ENCODE peak calls at places on chromosome 2, in nine cellular contexts. One of them, this sample, is unnamed.

GRCh38 chr2:105747254-105747909 is 2.7 kb downstream of the NCK2 start:
- DNase-seq in fibroblast of lung: no peak
- DNase-seq in cardiac fibroblast: peak
- DNase-seq in bronchial epithelial cell: no peak
- DNase-seq in spleen: no peak
- DNase-seq in foreskin fibroblast: no peak
- DNase-seq in endodermal cell: no peak
- DNase-seq in left lung: no peak
- DNase-seq in astrocyte of the spinal cord: no peak
- DNase-seq in this sample: no peak

GRCh38 chr2:203685081-203685621 is 21.3 kb upstream of the CD28 start:
- DNase-seq in fibroblast of lung: peak
- DNase-seq in cardiac fibroblast: peak
- DNase-seq in bronchial epithelial cell: peak
- DNase-seq in spleen: no peak
- DNase-seq in foreskin fibroblast: peak
- DNase-seq in endodermal cell: no peak
- DNase-seq in left lung: no peak
- DNase-seq in astrocyte of the spinal cord: peak
- DNase-seq in this sample: peak

GRCh38 chr2:191105082-191105481 is 45.7 kb downstream of the STAT4 start:
- DNase-seq in fibroblast of lung: peak
- DNase-seq in cardiac fibroblast: peak
- DNase-seq in bronchial epithelial cell: peak
- DNase-seq in spleen: no peak
- DNase-seq in foreskin fibroblast: peak
- DNase-seq in endodermal cell: no peak
- DNase-seq in left lung: no peak
- DNase-seq in astrocyte of the spinal cord: no peak
- DNase-seq in this sample: no peak

GRCh38 chr2:106098081-106098480 is 96.0 kb downstream of the UXS1 start:
- DNase-seq in fibroblast of lung: no peak
- DNase-seq in cardiac fibroblast: peak
- DNase-seq in bronchial epithelial cell: no peak
- DNase-seq in spleen: no peak
- DNase-seq in foreskin fibroblast: no peak
- DNase-seq in endodermal cell: peak
- DNase-seq in left lung: no peak
- DNase-seq in astrocyte of the spinal cord: no peak
- DNase-seq in this sample: no peak

GRCh38 chr2:136191041-136191440 is 73.1 kb upstream of the CXCR4 start:
- DNase-seq in fibroblast of lung: no peak
- DNase-seq in cardiac fibroblast: no peak
- DNase-seq in bronchial epithelial cell: no peak
- DNase-seq in spleen: no peak
- DNase-seq in foreskin fibroblast: no peak
- DNase-seq in endodermal cell: peak
- DNase-seq in left lung: no peak
- DNase-seq in astrocyte of the spinal cord: no peak
- DNase-seq in this sample: no peak

GRCh38 chr2:100182494-100183355 is 40.3 kb upstream of the AFF3 start:
- DNase-seq in fibroblast of lung: no peak
- DNase-seq in cardiac fibroblast: no peak
- DNase-seq in bronchial epithelial cell: no peak
- DNase-seq in spleen: no peak
- DNase-seq in foreskin fibroblast: no peak
- DNase-seq in endodermal cell: peak
- DNase-seq in left lung: no peak
- DNase-seq in astrocyte of the spinal cord: peak
- DNase-seq in this sample: peak

GRCh38 chr2:98761267-98761781 is 30.4 kb upstream of the MGAT4A start:
- DNase-seq in fibroblast of lung: no peak
- DNase-seq in cardiac fibroblast: peak
- DNase-seq in bronchial epithelial cell: peak
- DNase-seq in spleen: peak
- DNase-seq in foreskin fibroblast: no peak
- DNase-seq in endodermal cell: no peak
- DNase-seq in left lung: no peak
- DNase-seq in astrocyte of the spinal cord: no peak
- DNase-seq in this sample: no peak

GRCh38 chr2:19046986-19047780 is 311.2 kb downstream of the OSR1 start:
- DNase-seq in fibroblast of lung: peak
- DNase-seq in cardiac fibroblast: peak
- DNase-seq in bronchial epithelial cell: no peak
- DNase-seq in spleen: no peak
- DNase-seq in foreskin fibroblast: peak
- DNase-seq in endodermal cell: no peak
- DNase-seq in left lung: no peak
- DNase-seq in astrocyte of the spinal cord: peak
- DNase-seq in this sample: no peak

GRCh38 chr2:101558740-101559508 is 84.0 kb upstream of the RFX8 start:
- DNase-seq in fibroblast of lung: peak
- DNase-seq in cardiac fibroblast: peak
- DNase-seq in bronchial epithelial cell: peak
- DNase-seq in spleen: no peak
- DNase-seq in foreskin fibroblast: peak
- DNase-seq in endodermal cell: no peak
- DNase-seq in left lung: no peak
- DNase-seq in astrocyte of the spinal cord: peak
- DNase-seq in this sample: no peak

GRCh38 chr2:1967242-1968210 is 223.2 kb upstream of the PXDN start:
- DNase-seq in fibroblast of lung: no peak
- DNase-seq in cardiac fibroblast: no peak
- DNase-seq in bronchial epithelial cell: no peak
- DNase-seq in spleen: no peak
- DNase-seq in foreskin fibroblast: no peak
- DNase-seq in endodermal cell: peak
- DNase-seq in left lung: no peak
- DNase-seq in astrocyte of the spinal cord: peak
- DNase-seq in this sample: no peak

GRCh38 chr2:28063492-28063962 is 173.0 kb downstream of the BABAM2 start:
- DNase-seq in fibroblast of lung: peak
- DNase-seq in cardiac fibroblast: no peak
- DNase-seq in bronchial epithelial cell: no peak
- DNase-seq in spleen: no peak
- DNase-seq in foreskin fibroblast: no peak
- DNase-seq in endodermal cell: no peak
- DNase-seq in left lung: no peak
- DNase-seq in astrocyte of the spinal cord: no peak
- DNase-seq in this sample: peak

GRCh38 chr2:219460424-219460926 is 25.8 kb downstream of the SPEG start:
- DNase-seq in fibroblast of lung: peak
- DNase-seq in cardiac fibroblast: peak
- DNase-seq in bronchial epithelial cell: no peak
- DNase-seq in spleen: no peak
- DNase-seq in foreskin fibroblast: no peak
- DNase-seq in endodermal cell: peak
- DNase-seq in left lung: peak
- DNase-seq in astrocyte of the spinal cord: peak
- DNase-seq in this sample: no peak

GRCh38 chr2:223501604-223502003 is 100.6 kb downstream of the SCG2 start:
- DNase-seq in fibroblast of lung: no peak
- DNase-seq in cardiac fibroblast: no peak
- DNase-seq in bronchial epithelial cell: peak
- DNase-seq in spleen: no peak
- DNase-seq in foreskin fibroblast: no peak
- DNase-seq in endodermal cell: no peak
- DNase-seq in left lung: no peak
- DNase-seq in astrocyte of the spinal cord: no peak
- DNase-seq in this sample: no peak

GRCh38 chr2:207926133-207927076 is 98.9 kb downstream of the PLEKHM3 start:
- DNase-seq in fibroblast of lung: peak
- DNase-seq in cardiac fibroblast: peak
- DNase-seq in bronchial epithelial cell: peak
- DNase-seq in spleen: no peak
- DNase-seq in foreskin fibroblast: peak
- DNase-seq in endodermal cell: no peak
- DNase-seq in left lung: no peak
- DNase-seq in astrocyte of the spinal cord: peak
- DNase-seq in this sample: peak

GRCh38 chr2:108082978-108083377 is 96.7 kb downstream of the SLC5A7 start:
- DNase-seq in fibroblast of lung: no peak
- DNase-seq in cardiac fibroblast: no peak
- DNase-seq in bronchial epithelial cell: no peak
- DNase-seq in spleen: no peak
- DNase-seq in foreskin fibroblast: no peak
- DNase-seq in endodermal cell: no peak
- DNase-seq in left lung: no peak
- DNase-seq in astrocyte of the spinal cord: no peak
- DNase-seq in this sample: no peak

GRCh38 chr2:233063269-233063975 is 3.3 kb downstream of the INPP5D start:
- DNase-seq in fibroblast of lung: no peak
- DNase-seq in cardiac fibroblast: no peak
- DNase-seq in bronchial epithelial cell: no peak
- DNase-seq in spleen: peak
- DNase-seq in foreskin fibroblast: no peak
- DNase-seq in endodermal cell: peak
- DNase-seq in left lung: no peak
- DNase-seq in astrocyte of the spinal cord: no peak
- DNase-seq in this sample: no peak

DNA sequence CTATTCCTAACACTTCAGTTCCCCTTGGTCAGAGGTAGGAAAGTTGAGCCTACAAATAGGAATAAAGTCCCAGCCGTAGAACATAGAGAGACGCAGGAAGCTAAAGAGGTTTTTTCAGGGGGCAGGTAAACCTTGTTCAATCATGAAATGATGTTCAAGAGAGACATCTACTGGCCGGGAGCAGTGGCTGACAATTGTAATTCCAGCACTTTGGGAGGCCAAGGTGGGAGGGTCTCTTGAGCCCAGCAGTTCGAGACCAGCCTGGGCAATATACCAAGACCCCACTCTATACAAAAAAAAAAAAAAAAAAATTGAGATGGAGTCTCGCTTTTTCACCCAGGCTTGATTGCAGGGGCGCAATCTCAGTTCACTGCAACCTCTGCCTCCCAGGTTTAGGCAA is 66.7 kb upstream of the DNAJC10 start:
- DNase-seq in fibroblast of lung: peak
- DNase-seq in cardiac fibroblast: peak
- DNase-seq in bronchial epithelial cell: peak
- DNase-seq in spleen: no peak
- DNase-seq in foreskin fibroblast: no peak
- DNase-seq in endodermal cell: peak
- DNase-seq in left lung: no peak
- DNase-seq in astrocyte of the spinal cord: peak
- DNase-seq in this sample: no peak
- TF ChIP-seq CTCF in fibroblast of lung: peak
- TF ChIP-seq CTCF in cardiac fibroblast: peak
- TF ChIP-seq CTCF in bronchial epithelial cell: peak
- TF ChIP-seq CTCF in spleen: no peak
- TF ChIP-seq CTCF in foreskin fibroblast: peak
- TF ChIP-seq CTCF in endodermal cell: peak
- TF ChIP-seq CTCF in left lung: peak
- TF ChIP-seq CTCF in astrocyte of the spinal cord: peak
- TF ChIP-seq CTCF in this sample: peak

GRCh38 chr2:171325886-171326585 is 107.8 kb downstream of the METTL8 start:
- DNase-seq in fibroblast of lung: no peak
- DNase-seq in cardiac fibroblast: no peak
- DNase-seq in bronchial epithelial cell: no peak
- DNase-seq in spleen: no peak
- DNase-seq in foreskin fibroblast: no peak
- DNase-seq in endodermal cell: no peak
- DNase-seq in left lung: no peak
- DNase-seq in astrocyte of the spinal cord: no peak
- DNase-seq in this sample: no peak
- H3K4me3 ChIP-seq in fibroblast of lung: no peak
- H3K4me3 ChIP-seq in cardiac fibroblast: no peak
- H3K4me3 ChIP-seq in bronchial epithelial cell: no peak
- H3K4me3 ChIP-seq in spleen: peak
- H3K4me3 ChIP-seq in foreskin fibroblast: no peak
- H3K4me3 ChIP-seq in endodermal cell: no peak
- H3K4me3 ChIP-seq in left lung: no peak
- H3K4me3 ChIP-seq in astrocyte of the spinal cord: no peak
- H3K4me3 ChIP-seq in this sample: no peak

GRCh38 chr2:10028407-10028987 is 14.9 kb upstream of the KLF11 start:
- DNase-seq in fibroblast of lung: no peak
- DNase-seq in cardiac fibroblast: no peak
- DNase-seq in bronchial epithelial cell: no peak
- DNase-seq in spleen: no peak
- DNase-seq in foreskin fibroblast: no peak
- DNase-seq in endodermal cell: peak
- DNase-seq in left lung: peak
- DNase-seq in astrocyte of the spinal cord: no peak
- DNase-seq in this sample: no peak
- TF ChIP-seq CTCF in fibroblast of lung: peak
- TF ChIP-seq CTCF in cardiac fibroblast: no peak
- TF ChIP-seq CTCF in bronchial epithelial cell: no peak
- TF ChIP-seq CTCF in spleen: no peak
- TF ChIP-seq CTCF in foreskin fibroblast: no peak
- TF ChIP-seq CTCF in endodermal cell: peak
- TF ChIP-seq CTCF in left lung: no peak
- TF ChIP-seq CTCF in astrocyte of the spinal cord: peak
- TF ChIP-seq CTCF in this sample: peak

GRCh38 chr2:172937884-172938712 is 137.5 kb upstream of the MAP3K20 start:
- DNase-seq in fibroblast of lung: no peak
- DNase-seq in cardiac fibroblast: no peak
- DNase-seq in bronchial epithelial cell: no peak
- DNase-seq in spleen: no peak
- DNase-seq in foreskin fibroblast: no peak
- DNase-seq in endodermal cell: no peak
- DNase-seq in left lung: no peak
- DNase-seq in astrocyte of the spinal cord: no peak
- DNase-seq in this sample: no peak

GRCh38 chr2:172943992-172944793 is 131.5 kb upstream of the MAP3K20 start:
- DNase-seq in fibroblast of lung: no peak
- DNase-seq in cardiac fibroblast: no peak
- DNase-seq in bronchial epithelial cell: peak
- DNase-seq in spleen: no peak
- DNase-seq in foreskin fibroblast: no peak
- DNase-seq in endodermal cell: no peak
- DNase-seq in left lung: no peak
- DNase-seq in astrocyte of the spinal cord: no peak
- DNase-seq in this sample: no peak

GRCh38 chr2:172943563-172943962 is 132.1 kb upstream of the MAP3K20 start:
- DNase-seq in fibroblast of lung: no peak
- DNase-seq in cardiac fibroblast: no peak
- DNase-seq in bronchial epithelial cell: no peak
- DNase-seq in spleen: no peak
- DNase-seq in foreskin fibroblast: no peak
- DNase-seq in endodermal cell: no peak
- DNase-seq in left lung: no peak
- DNase-seq in astrocyte of the spinal cord: no peak
- DNase-seq in this sample: no peak

DNA sequence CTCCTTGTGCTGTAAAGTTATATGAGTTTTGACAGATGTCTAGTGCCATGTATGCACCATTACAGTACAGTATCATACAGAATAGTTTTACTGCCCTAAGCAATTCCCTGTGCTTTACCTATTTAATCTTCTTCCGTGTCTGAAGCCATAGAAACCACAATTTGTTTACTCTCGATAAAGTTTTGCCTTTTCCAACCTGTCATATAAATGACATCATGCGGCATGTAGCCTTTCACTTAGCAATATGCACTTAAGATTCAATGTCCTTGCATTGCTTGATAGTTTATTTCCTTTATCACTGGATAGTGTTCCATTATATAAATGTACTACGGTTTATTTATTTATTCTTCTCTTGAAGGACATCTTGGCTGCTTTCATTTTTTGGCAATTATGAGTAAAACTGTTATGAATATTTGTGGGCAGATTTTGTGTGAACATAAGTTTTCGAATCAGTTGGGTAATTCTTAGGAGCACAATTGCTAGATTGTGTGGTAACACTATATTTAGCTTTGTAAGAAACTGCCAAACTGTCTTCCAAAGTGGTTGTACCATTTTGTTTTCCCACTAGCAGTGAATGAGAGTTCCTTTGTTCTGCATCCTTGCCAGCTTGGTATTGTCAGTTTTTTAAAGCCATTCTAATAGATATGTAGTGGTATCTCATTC is 136.8 kb upstream of the MAP3K20 start:
- DNase-seq in fibroblast of lung: peak
- DNase-seq in cardiac fibroblast: no peak
- DNase-seq in bronchial epithelial cell: no peak
- DNase-seq in spleen: no peak
- DNase-seq in foreskin fibroblast: no peak
- DNase-seq in endodermal cell: no peak
- DNase-seq in left lung: no peak
- DNase-seq in astrocyte of the spinal cord: no peak
- DNase-seq in this sample: no peak
- H3K4me3 ChIP-seq in fibroblast of lung: no peak
- H3K4me3 ChIP-seq in cardiac fibroblast: no peak
- H3K4me3 ChIP-seq in bronchial epithelial cell: no peak
- H3K4me3 ChIP-seq in spleen: no peak
- H3K4me3 ChIP-seq in foreskin fibroblast: no peak
- H3K4me3 ChIP-seq in endodermal cell: no peak
- H3K4me3 ChIP-seq in left lung: no peak
- H3K4me3 ChIP-seq in astrocyte of the spinal cord: no peak
- H3K4me3 ChIP-seq in this sample: no peak